ENCODE peak calls at places on chromosomes 7 and 10, in four cellular contexts. One of them, this sample, is unnamed.

GRCh38 chr7:74525140-74525539 is 71.4 kb downstream of the GTF2IRD1 start:
- DNase-seq in HepG2: no peak
- DNase-seq in K562: no peak
- DNase-seq in SK-N-SH: no peak
- DNase-seq in this sample: no peak

GRCh38 chr10:96532523-96532922 is 18.8 kb upstream of the TLL2 start:
- DNase-seq in HepG2: no peak
- DNase-seq in K562: no peak
- DNase-seq in SK-N-SH: no peak
- DNase-seq in this sample: no peak

GRCh38 chr7:127995866-127996215 is 35.4 kb downstream of the LRRC4 start:
- DNase-seq in SK-N-SH: peak; percentile 72
- DNase-seq in K562: no peak
- DNase-seq in HepG2: no peak
- DNase-seq in this sample: no peak

GRCh38 chr10:1048349-1048731 is 579 bp downstream of the IDI1 start:
- DNase-seq in SK-N-SH: peak; percentile 32
- DNase-seq in K562: no peak
- DNase-seq in HepG2: peak; percentile 9
- DNase-seq in this sample: no peak

GRCh38 chr7:105439174-105439893 is 50.6 kb upstream of the SRPK2 start:
- DNase-seq in HepG2: peak; percentile 30
- DNase-seq in K562: peak; percentile 52
- DNase-seq in SK-N-SH: peak; percentile 32
- DNase-seq in this sample: no peak

GRCh38 chr7:92691578-92691977 is 101.4 kb upstream of the FAM133B start:
- DNase-seq in SK-N-SH: peak; percentile 43
- DNase-seq in K562: peak; percentile 28
- DNase-seq in HepG2: peak; percentile 68
- DNase-seq in this sample: peak; percentile 37

GRCh38 chr10:29658984-29659769 is 24.4 kb upstream of the SVIL start:
- DNase-seq in SK-N-SH: no peak
- DNase-seq in HepG2: peak; percentile 88
- DNase-seq in K562: no peak
- DNase-seq in this sample: peak; percentile 92

GRCh38 chr10:80460399-80461207 is 6.5 kb downstream of the TSPAN14 start:
- DNase-seq in K562: no peak
- DNase-seq in SK-N-SH: no peak
- DNase-seq in HepG2: peak; percentile 33
- DNase-seq in this sample: no peak

GRCh38 chr7:106345421-106346166 is 60.8 kb upstream of the NAMPT start:
- DNase-seq in K562: no peak
- DNase-seq in SK-N-SH: no peak
- DNase-seq in HepG2: no peak
- DNase-seq in this sample: no peak

GRCh38 chr7:143382126-143382790 is 1.1 kb downstream of the ZYX start:
- DNase-seq in SK-N-SH: no peak
- DNase-seq in HepG2: no peak
- DNase-seq in K562: peak; percentile 71
- DNase-seq in this sample: no peak

GRCh38 chr10:47062801-47063200 is 151.6 kb downstream of the PTPN20 start:
- DNase-seq in HepG2: no peak
- DNase-seq in SK-N-SH: no peak
- DNase-seq in K562: no peak
- DNase-seq in this sample: no peak

GRCh38 chr10:47060993-47061500 is 149.8 kb downstream of the PTPN20 start:
- DNase-seq in SK-N-SH: no peak
- DNase-seq in K562: no peak
- DNase-seq in HepG2: no peak
- DNase-seq in this sample: no peak

GRCh38 chr10:47060356-47060755 is 149.1 kb downstream of the PTPN20 start:
- DNase-seq in SK-N-SH: no peak
- DNase-seq in K562: no peak
- DNase-seq in HepG2: no peak
- DNase-seq in this sample: no peak

GRCh38 chr10:47059606-47060311 is 148.5 kb downstream of the PTPN20 start:
- DNase-seq in K562: no peak
- DNase-seq in SK-N-SH: no peak
- DNase-seq in HepG2: no peak
- DNase-seq in this sample: no peak

GRCh38 chr10:47061776-47062175 is 150.5 kb downstream of the PTPN20 start:
- DNase-seq in HepG2: no peak
- DNase-seq in SK-N-SH: no peak
- DNase-seq in K562: no peak
- DNase-seq in this sample: no peak
- TF ChIP-seq FOXM1 in HepG2: no peak
- TF ChIP-seq FOXM1 in SK-N-SH: no peak
- TF ChIP-seq FOXM1 in K562: no peak
- TF ChIP-seq FOXM1 in this sample: no peak

DNA sequence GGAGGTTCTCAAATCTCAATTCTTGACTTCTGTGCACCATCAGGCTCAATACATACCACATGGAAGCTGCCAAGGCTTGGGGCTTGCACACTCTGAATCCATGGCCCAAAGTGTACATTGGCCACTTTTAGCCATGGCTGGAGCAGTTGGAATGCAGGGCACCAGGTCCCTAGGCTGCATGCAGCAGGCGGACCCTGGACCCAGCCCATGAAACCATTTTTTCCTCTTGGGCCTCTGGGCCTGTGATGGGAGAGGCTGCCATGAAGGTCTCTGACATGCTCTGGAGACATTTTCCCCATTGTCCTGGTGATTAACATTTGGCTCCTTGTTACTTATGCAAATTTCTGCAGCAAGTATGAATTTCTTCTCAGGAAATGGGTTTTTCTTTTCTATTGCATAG is 19.0 kb upstream of the ARMC3 start:
- DNase-seq in SK-N-SH: no peak
- DNase-seq in HepG2: no peak
- DNase-seq in K562: no peak
- DNase-seq in this sample: no peak
- TF ChIP-seq CTCF in SK-N-SH: no peak
- TF ChIP-seq CTCF in HepG2: no peak
- TF ChIP-seq CTCF in K562: no peak
- TF ChIP-seq CTCF in this sample: no peak

GRCh38 chr10:62183857-62184805 is 84.5 kb downstream of the RTKN2 start:
- DNase-seq in SK-N-SH: no peak
- DNase-seq in K562: no peak
- DNase-seq in HepG2: peak; percentile 91
- DNase-seq in this sample: no peak
- TF ChIP-seq FOXM1 in SK-N-SH: no peak
- TF ChIP-seq FOXM1 in K562: no peak
- TF ChIP-seq FOXM1 in HepG2: no peak
- TF ChIP-seq FOXM1 in this sample: no peak

DNA sequence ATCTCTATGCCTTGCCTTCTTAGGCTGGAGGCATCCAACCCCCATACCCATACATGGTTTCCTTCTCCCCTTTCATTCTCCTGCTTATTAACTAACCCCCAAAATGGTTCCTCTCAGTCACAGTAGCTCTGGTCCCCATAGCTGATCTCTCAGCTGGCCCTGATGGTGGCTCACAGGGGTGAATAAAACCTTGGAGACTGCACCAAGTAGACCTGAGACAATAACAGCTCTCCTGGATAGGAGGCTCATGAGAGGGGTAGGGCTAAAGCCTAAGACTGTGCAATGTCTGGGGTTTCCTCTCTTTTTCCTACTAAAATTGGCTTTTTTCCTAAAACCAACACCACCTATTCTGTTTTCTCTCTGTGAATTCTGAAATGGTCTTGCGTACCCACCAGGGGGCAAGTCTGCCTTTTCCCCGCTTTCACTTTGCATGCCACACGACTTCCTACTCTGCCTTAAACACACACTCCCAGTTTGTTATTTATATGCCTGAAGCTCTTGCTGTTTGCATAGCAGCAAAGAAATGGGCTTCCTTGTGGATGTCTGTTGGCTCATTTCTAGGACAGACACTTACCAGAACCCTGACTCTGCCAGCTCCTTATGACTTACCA is 18.4 kb upstream of the PON1 start:
- DNase-seq in HepG2: peak; percentile 53
- DNase-seq in K562: no peak
- DNase-seq in SK-N-SH: no peak
- DNase-seq in this sample: no peak
- TF ChIP-seq CTCF in HepG2: peak; percentile 56
- TF ChIP-seq CTCF in K562: peak; percentile 7
- TF ChIP-seq CTCF in SK-N-SH: peak; percentile 29
- TF ChIP-seq CTCF in this sample: no peak

DNA sequence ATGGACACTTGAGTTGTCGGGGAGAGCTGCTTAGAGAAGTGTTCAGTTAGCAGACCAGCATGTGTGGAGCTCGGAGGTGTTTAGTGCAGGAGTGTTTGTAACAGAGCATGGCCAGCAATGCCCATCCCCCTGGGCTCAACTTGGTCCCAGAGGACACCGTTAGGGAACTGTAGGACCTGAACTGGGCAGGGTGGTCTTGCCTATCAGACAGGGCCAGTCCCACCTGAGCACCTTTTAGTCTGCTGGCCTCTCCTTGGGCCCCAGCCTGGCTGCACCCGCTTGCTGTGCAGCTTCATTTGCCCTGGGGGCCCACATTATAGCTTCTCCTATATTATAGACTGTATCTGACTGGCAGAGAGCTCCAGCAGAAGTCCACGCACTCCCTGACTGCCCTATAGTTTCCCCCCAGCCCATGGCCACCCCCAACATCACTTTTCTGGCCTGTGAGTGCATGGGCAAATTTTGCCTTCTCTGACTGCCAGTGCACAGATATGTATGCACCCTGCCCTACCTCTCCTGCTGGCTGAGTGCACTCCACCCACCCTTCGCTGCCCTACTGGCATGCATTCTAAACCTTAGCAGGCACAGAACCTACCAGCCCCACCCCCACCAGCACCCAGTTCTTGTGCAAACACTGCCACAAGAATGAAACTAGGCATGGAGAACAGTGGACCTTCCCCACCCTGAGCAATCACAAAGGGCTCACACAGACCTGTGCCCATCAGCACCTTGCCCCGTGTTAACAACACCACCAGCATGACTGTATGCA is 1030.6 kb upstream of the GHITM start:
- DNase-seq in HepG2: no peak
- DNase-seq in K562: no peak
- DNase-seq in SK-N-SH: no peak
- DNase-seq in this sample: no peak
- TF ChIP-seq FOXM1 in HepG2: no peak
- TF ChIP-seq FOXM1 in K562: no peak
- TF ChIP-seq FOXM1 in SK-N-SH: no peak
- TF ChIP-seq FOXM1 in this sample: no peak

GRCh38 chr10:60351191-60351853 is 38.4 kb downstream of the ANK3 start:
- DNase-seq in HepG2: no peak
- DNase-seq in SK-N-SH: no peak
- DNase-seq in K562: no peak
- DNase-seq in this sample: peak; percentile 40

GRCh38 chr10:60350400-60350799 is 39.3 kb downstream of the ANK3 start:
- DNase-seq in HepG2: no peak
- DNase-seq in K562: no peak
- DNase-seq in SK-N-SH: no peak
- DNase-seq in this sample: no peak

GRCh38 chr10:60347270-60347669 is 42.4 kb downstream of the ANK3 start:
- DNase-seq in HepG2: no peak
- DNase-seq in K562: no peak
- DNase-seq in SK-N-SH: no peak
- DNase-seq in this sample: no peak

GRCh38 chr10:60348982-60349381 is 40.7 kb downstream of the ANK3 start:
- DNase-seq in HepG2: no peak
- DNase-seq in K562: no peak
- DNase-seq in SK-N-SH: no peak
- DNase-seq in this sample: no peak

DNA sequence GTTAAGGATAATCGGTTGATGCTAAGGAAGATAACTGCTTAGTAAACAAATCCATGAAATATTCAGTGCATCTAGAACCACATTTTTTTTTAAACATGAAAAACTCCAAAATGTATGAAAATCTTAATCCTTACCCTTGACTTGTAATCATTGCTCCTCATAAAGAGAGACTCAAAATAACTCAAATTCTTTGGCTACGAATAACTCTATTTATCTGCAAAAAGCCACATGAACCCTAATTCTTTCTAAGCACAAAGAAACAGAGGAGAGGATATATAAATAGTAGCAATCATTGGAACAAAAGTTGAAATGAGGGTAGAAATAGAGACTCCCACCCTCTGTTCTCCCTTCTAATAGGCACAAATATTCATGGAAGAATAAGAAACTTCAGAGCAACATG is 40.2 kb downstream of the ANK3 start:
- DNase-seq in HepG2: no peak
- DNase-seq in SK-N-SH: no peak
- DNase-seq in K562: no peak
- DNase-seq in this sample: no peak
- TF ChIP-seq CTCF in HepG2: no peak
- TF ChIP-seq CTCF in SK-N-SH: no peak
- TF ChIP-seq CTCF in K562: no peak
- TF ChIP-seq CTCF in this sample: no peak

GRCh38 chr10:69372126-69372980 is 44.4 kb downstream of the TACR2 start:
- DNase-seq in K562: no peak
- DNase-seq in HepG2: no peak
- DNase-seq in SK-N-SH: no peak
- DNase-seq in this sample: no peak
- TF ChIP-seq FOXM1 in K562: no peak
- TF ChIP-seq FOXM1 in HepG2: no peak
- TF ChIP-seq FOXM1 in SK-N-SH: no peak
- TF ChIP-seq FOXM1 in this sample: no peak

GRCh38 chr7:110442386-110442837 is 648.5 kb upstream of the LRRN3 start:
- DNase-seq in HepG2: peak; percentile 49
- DNase-seq in K562: no peak
- DNase-seq in SK-N-SH: peak; percentile 81
- DNase-seq in this sample: no peak
- TF ChIP-seq CTCF in HepG2: peak; percentile 80
- TF ChIP-seq CTCF in K562: peak; percentile 11
- TF ChIP-seq CTCF in SK-N-SH: peak; percentile 44
- TF ChIP-seq CTCF in this sample: peak; percentile 40

This sample was measured in GM12878.